ENCODE peak calls at places on chromosomes 1 and 21, in seven cellular contexts. Y is GDM1, Z is activated T-cell treated with anti-CD3 and anti-CD28 coated beads for 1 hour, L is foreskin fibroblast, P is retinal pigment epithelial cell, S is non-pigmented ciliary epithelial cell, F is amniotic stem cell. G is an unnamed sample.

GRCh38 chr1:231318568-231318967 is 19.1 kb downstream of the EXOC8 start:
- DNase-seq in F (no peak), L (no peak), Z (no peak), P (no peak), Y (no peak), S (no peak), G (no peak)

GRCh38 chr1:212228591-212229119 is 56.6 kb upstream of the PPP2R5A start:
- DNase-seq in Z (no peak), S (no peak), P (no peak), Y (no peak), L (peak), F (no peak), G (no peak)

GRCh38 chr1:210292276-210292851 is 36.3 kb upstream of the HHAT start:
- DNase-seq in F (peak), P (no peak), Y (no peak), S (no peak), L (no peak), Z (peak), G (no peak)

GRCh38 chr1:15417365-15417934 is 7.8 kb downstream of the EFHD2 start:
- DNase-seq in P (peak), L (no peak), F (peak), S (no peak), Z (peak), Y (peak), G (peak)

GRCh38 chr1:13792429-13792828 is 92.4 kb downstream of the PRDM2 start:
- DNase-seq in L (peak), S (peak), F (no peak), Z (no peak), P (no peak), Y (no peak), G (no peak)

GRCh38 chr1:64823691-64824476 is 79.0 kb downstream of the RAVER2 start:
- DNase-seq in P (peak), L (peak), S (peak), Z (peak), Y (peak), F (peak), G (peak)

GRCh38 chr21:34745557-34746255 is 76.9 kb downstream of the CLIC6 start:
- DNase-seq in F (peak), S (peak), Y (peak), L (peak), Z (peak), P (peak), G (peak)

GRCh38 chr1:209657140-209657879 is 5.1 kb upstream of the LAMB3 start:
- DNase-seq in S (no peak), P (no peak), Y (no peak), L (no peak), Z (no peak), F (no peak), G (peak)

GRCh38 chr1:89763649-89763986 is 57.2 kb upstream of the LRRC8D start:
- DNase-seq in S (no peak), L (no peak), Y (no peak), Z (no peak), F (no peak), P (no peak), G (no peak)

GRCh38 chr1:170461762-170462384 is 70.1 kb upstream of the GORAB start:
- DNase-seq in P (no peak), S (peak), F (no peak), Z (no peak), Y (peak), L (peak), G (no peak)

GRCh38 chr1:43134640-43135039 is 37.5 kb downstream of the EBNA1BP2 start:
- DNase-seq in F (no peak), Y (no peak), S (no peak), L (no peak), P (no peak), Z (no peak), G (no peak)

GRCh38 chr1:93061895-93062792 is 16.9 kb upstream of the MTF2 start:
- DNase-seq in Z (no peak), S (no peak), L (peak), F (peak), Y (peak), P (no peak), G (peak)

GRCh38 chr1:159774465-159774864 is 6.3 kb upstream of the DUSP23 start:
- DNase-seq in Y (no peak), Z (no peak), L (no peak), S (no peak), F (no peak), P (no peak), G (no peak)

GRCh38 chr1:107228704-107229103 is 87.9 kb downstream of the NTNG1 start:
- DNase-seq in L (peak), F (no peak), Z (no peak), Y (no peak), S (peak), P (no peak), G (no peak)

GRCh38 chr1:211606914-211607751 is 28.2 kb upstream of the SLC30A1 start:
- DNase-seq in P (no peak), L (peak), Z (no peak), F (no peak), S (no peak), Y (peak), G (peak)

GRCh38 chr1:59506952-59507351 is 210.1 kb downstream of the FGGY start:
- DNase-seq in L (peak), Y (no peak), S (no peak), F (no peak), Z (no peak), P (no peak), G (peak)

GRCh38 chr1:196409586-196409985 is 198.7 kb downstream of the KCNT2 start:
- DNase-seq in P (no peak), F (no peak), S (peak), Y (no peak), Z (no peak), L (no peak), G (no peak)

GRCh38 chr1:162561616-162562451 is at the start of gene UAP1:
- DNase-seq in L (no peak), Z (no peak), S (no peak), P (no peak), Y (no peak), F (no peak), G (peak)